ENCODE peak calls at places on chromosomes 1 and 21, in eight cellular contexts. S is EH; U is PC-3; T is AG10803; P is tibial nerve; B is stimulated activated CD8-positive, alpha-beta memory T cell treated with anti-CD3 and anti-CD28 coated beads, Interleukin-15, amount 100 ng/mL, for 1 hour; D is SK-N-SH; I is C1 segment of cervical spinal cord. Y is an unnamed sample.

GRCh38 chr1:216528816-216529215 is 105.6 kb upstream of the USH2A start:
- DNase-seq in S (no peak), U (peak), T (no peak), P (no peak), B (no peak), D (no peak), I (no peak), Y (no peak)

GRCh38 chr1:172141351-172142000 is 279.0 kb upstream of the C1orf105 start:
- DNase-seq in S (no peak), U (no peak), T (no peak), P (no peak), B (no peak), D (no peak), I (no peak), Y (no peak)

GRCh38 chr1:10225573-10225972 is 15.2 kb downstream of the KIF1B start:
- DNase-seq in S (peak), U (no peak), T (peak), P (no peak), B (no peak), D (no peak), I (no peak), Y (peak)

GRCh38 chr1:14039894-14040430 is 340.0 kb downstream of the PRDM2 start:
- DNase-seq in S (no peak), U (peak), T (no peak), P (no peak), B (no peak), D (no peak), I (no peak), Y (no peak)

GRCh38 chr1:182215797-182216196 is 154.3 kb upstream of the ZNF648 start:
- DNase-seq in S (peak), U (peak), T (peak), P (no peak), B (no peak), D (no peak), I (no peak), Y (peak)

GRCh38 chr1:52633291-52633754 is 355 bp downstream of the SHISAL2A start:
- DNase-seq in S (peak), U (no peak), T (no peak), P (no peak), B (no peak), D (no peak), I (no peak), Y (no peak)

GRCh38 chr1:192700834-192701271 is 64.9 kb downstream of the RGS13 start:
- DNase-seq in S (peak), U (peak), T (peak), P (no peak), B (no peak), D (no peak), I (no peak), Y (peak)

GRCh38 chr1:41726899-41727748 is 191.6 kb downstream of the HIVEP3 start:
- DNase-seq in S (no peak), U (no peak), T (no peak), P (peak), B (no peak), D (no peak), I (no peak), Y (no peak)

GRCh38 chr21:41663805-41664788 is 102.8 kb downstream of the RIPK4 start:
- DNase-seq in S (peak), U (peak), T (no peak), P (no peak), B (no peak), D (no peak), I (no peak), Y (no peak)

GRCh38 chr1:2194898-2195673 is 514 bp upstream of the FAAP20 start:
- DNase-seq in S (peak), U (peak), T (peak), P (peak), B (peak), D (peak), I (no peak), Y (peak)

GRCh38 chr1:63618001-63618400 is 24.8 kb downstream of the PGM1 start:
- DNase-seq in S (peak), U (no peak), T (peak), P (no peak), B (no peak), D (no peak), I (no peak), Y (no peak)

GRCh38 chr1:203425668-203425999 is 50.0 kb upstream of the PRELP start:
- DNase-seq in S (peak), U (peak), T (no peak), P (no peak), B (no peak), D (no peak), I (no peak), Y (no peak)

GRCh38 chr1:66356605-66357004 is 177.3 kb upstream of the SGIP1 start:
- DNase-seq in S (no peak), U (no peak), T (no peak), P (no peak), B (no peak), D (no peak), I (no peak), Y (no peak)

GRCh38 chr1:107897428-107898339 is 67.3 kb downstream of the VAV3 start:
- DNase-seq in S (no peak), U (no peak), T (no peak), P (no peak), B (no peak), D (no peak), I (no peak), Y (no peak)

GRCh38 chr1:22252248-22252647 is 109.4 kb upstream of the WNT4 start:
- DNase-seq in S (no peak), U (no peak), T (no peak), P (no peak), B (no peak), D (no peak), I (no peak), Y (no peak)

GRCh38 chr1:184222561-184223157 is 164.2 kb upstream of the C1orf21 start:
- DNase-seq in S (peak), U (peak), T (peak), P (peak), B (peak), D (peak), I (no peak), Y (peak)